ENCODE peak calls at places on chromosome 1, in six cellular contexts. V is GM23338, X is HCT116, E is HepG2, L is H1, H is K562. W is an unnamed sample.

GRCh38 chr1:62228883-62229187 is 34.2 kb downstream of the L1TD1 start:
- DNase-seq in L (no peak), V (no peak), X (no peak), E (no peak), H (no peak), W (no peak)

GRCh38 chr1:76826072-76826827 is 41.0 kb upstream of the ST6GALNAC5 start:
- DNase-seq in V (no peak), H (no peak), L (no peak), X (no peak), E (no peak), W (no peak)

GRCh38 chr1:101191049-101191448 is 45.8 kb upstream of the S1PR1 start:
- DNase-seq in L (no peak), X (no peak), H (no peak), V (no peak), E (no peak), W (no peak)

GRCh38 chr1:62273953-62274352 is 45.3 kb downstream of the KANK4 start:
- DNase-seq in X (no peak), H (no peak), V (no peak), L (no peak), E (no peak), W (no peak)

GRCh38 chr1:225918280-225918679 is 5.8 kb downstream of the PYCR2 start:
- DNase-seq in X (no peak), E (no peak), L (no peak), V (no peak), H (no peak), W (no peak)

GRCh38 chr1:84758968-84759491 is 68.8 kb upstream of the SSX2IP start:
- DNase-seq in X (no peak), V (no peak), L (no peak), H (no peak), E (no peak), W (no peak)

GRCh38 chr1:116268211-116268610 is 104.8 kb upstream of the ATP1A1 start:
- DNase-seq in X (no peak), L (no peak), H (no peak), V (no peak), E (no peak), W (no peak)

GRCh38 chr1:110606784-110607662 is 865 bp upstream of the KCNA2 start:
- DNase-seq in L (peak; percentile 63), X (no peak), H (no peak), V (peak; percentile 48), E (no peak), W (no peak)

GRCh38 chr1:67052741-67053534 is 1.0 kb downstream of the SLC35D1 start:
- DNase-seq in X (no peak), H (peak; percentile 71), V (peak; percentile 36), L (no peak), E (peak; percentile 44), W (no peak)

GRCh38 chr1:45205000-45205909 is 1.1 kb downstream of the ZSWIM5 start:
- DNase-seq in V (peak; percentile 69), X (no peak), H (peak; percentile 34), L (peak; percentile 72), E (peak; percentile 22), W (no peak)

GRCh38 chr1:20448626-20449215 is 37.3 kb downstream of the CAMK2N1 start:
- DNase-seq in H (no peak), L (no peak), X (no peak), E (no peak), V (peak; percentile 54), W (no peak)

GRCh38 chr1:158611916-158612315 is 6.8 kb downstream of the OR10Z1 start:
- DNase-seq in V (no peak), H (no peak), X (no peak), E (no peak), L (no peak), W (no peak)

GRCh38 chr1:175129182-175129581 is 61.5 kb downstream of the TNN start:
- DNase-seq in E (no peak), H (no peak), L (no peak), X (no peak), V (peak; percentile 35), W (no peak)

GRCh38 chr1:206116191-206116872 is 856 bp downstream of the AVPR1B start:
- DNase-seq in X (no peak), L (peak; percentile 45), H (no peak), E (no peak), V (peak; percentile 26), W (no peak)

GRCh38 chr1:206115791-206116190 is 1.4 kb downstream of the AVPR1B start:
- DNase-seq in L (peak; percentile 29), X (no peak), H (no peak), E (no peak), V (no peak), W (no peak)

GRCh38 chr1:206116873-206117150 is 376 bp downstream of the AVPR1B start:
- DNase-seq in X (no peak), V (no peak), H (no peak), L (no peak), E (no peak), W (no peak)

GRCh38 chr1:206114692-206115430 is 2.3 kb downstream of the AVPR1B start:
- DNase-seq in X (no peak), L (peak; percentile 17), H (no peak), E (peak; percentile 31), V (no peak), W (no peak)

DNA sequence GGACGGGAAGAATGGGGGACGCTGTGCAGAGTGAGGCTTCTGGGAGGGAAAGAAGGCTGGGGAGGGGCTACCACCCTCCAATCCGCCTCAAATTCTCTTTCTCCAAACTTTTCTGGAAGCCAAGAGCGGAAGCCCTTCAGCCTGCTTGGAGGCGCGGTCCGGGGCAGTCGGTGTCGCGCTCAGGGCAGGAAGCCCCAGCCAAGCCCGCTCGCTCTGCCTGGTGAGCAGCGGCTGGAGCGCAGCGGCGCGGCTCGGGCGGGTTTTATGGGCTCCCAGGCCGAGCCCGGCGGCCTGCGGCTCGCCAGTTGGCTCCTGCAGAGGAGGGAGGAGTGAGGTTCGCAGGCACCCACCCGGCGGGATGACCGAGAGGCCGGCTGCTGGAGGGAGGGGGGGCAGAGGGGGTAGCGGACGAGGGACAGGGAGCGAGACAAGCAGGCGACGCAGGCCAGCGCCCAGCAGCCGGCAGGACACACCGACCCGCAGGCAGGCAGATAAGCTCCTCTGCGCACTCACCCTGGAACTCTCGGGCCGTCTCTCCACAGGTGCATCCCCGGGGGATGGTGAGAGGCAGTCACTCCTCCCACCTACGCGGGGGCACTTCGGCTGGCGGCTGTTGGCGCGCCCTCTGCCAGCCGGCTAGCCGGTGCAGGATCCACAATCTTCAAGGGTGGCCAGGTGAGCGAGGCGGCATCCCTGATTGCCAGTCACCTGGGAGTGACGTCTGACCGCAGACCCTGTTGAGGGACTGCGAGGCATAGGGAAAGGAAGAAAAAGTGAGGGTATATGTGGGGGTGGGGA is at the start of gene AVPR1B:
- DNase-seq in L (peak; percentile 75), V (peak; percentile 80), E (no peak), X (no peak), H (no peak), W (no peak)
- TF ChIP-seq EZH2 in L (no peak), V (no peak), E (no peak), X (no peak), H (no peak), W (no peak)

GRCh38 chr1:150065184-150065871 is 2.2 kb upstream of the VPS45 start:
- DNase-seq in V (no peak), E (no peak), X (peak; percentile 13), H (peak; percentile 26), L (no peak), W (no peak)
- TF ChIP-seq POLR2AphosphoS5 in V (no peak), E (no peak), X (no peak), H (no peak), L (no peak), W (no peak)

GRCh38 chr1:59743324-59744108 is 71.2 kb upstream of the HOOK1 start:
- DNase-seq in L (no peak), E (no peak), X (no peak), V (no peak), H (peak; percentile 33), W (no peak)

GRCh38 chr1:59751801-59752200 is 62.9 kb upstream of the HOOK1 start:
- DNase-seq in L (no peak), H (no peak), E (no peak), X (no peak), V (no peak), W (no peak)

GRCh38 chr1:59750612-59751395 is 63.9 kb upstream of the HOOK1 start:
- DNase-seq in L (no peak), V (no peak), E (no peak), X (peak; percentile 37), H (no peak), W (no peak)

GRCh38 chr1:59747469-59748014 is 67.2 kb upstream of the HOOK1 start:
- DNase-seq in V (no peak), X (no peak), E (no peak), L (no peak), H (no peak), W (no peak)

DNA sequence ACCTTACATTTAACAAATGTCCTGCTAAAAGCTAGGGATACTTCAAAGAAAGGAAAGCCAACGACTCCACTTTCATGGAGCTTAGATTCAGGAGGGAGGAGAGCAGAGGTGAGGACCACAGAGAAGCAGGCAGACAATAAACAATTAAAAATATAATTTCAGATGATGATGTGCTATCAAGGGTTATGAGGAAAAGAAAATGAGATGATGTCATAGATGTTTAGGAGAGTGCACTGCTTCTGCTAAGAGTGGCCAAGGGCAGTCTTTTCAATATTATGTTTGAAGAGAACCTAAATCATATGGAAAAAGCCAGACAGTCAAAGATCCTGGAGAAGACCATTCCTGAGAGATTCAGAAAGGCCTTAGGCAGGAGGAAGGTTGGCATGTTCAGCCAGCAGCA is 66.6 kb upstream of the HOOK1 start:
- DNase-seq in H (no peak), E (no peak), V (no peak), L (no peak), X (no peak), W (no peak)
- H3K27ac ChIP-seq in H (no peak overlapping the region), E (no peak overlapping the region), V (no peak overlapping the region), L (no peak overlapping the region), X (no peak overlapping the region), W (no peak overlapping the region)

DNA sequence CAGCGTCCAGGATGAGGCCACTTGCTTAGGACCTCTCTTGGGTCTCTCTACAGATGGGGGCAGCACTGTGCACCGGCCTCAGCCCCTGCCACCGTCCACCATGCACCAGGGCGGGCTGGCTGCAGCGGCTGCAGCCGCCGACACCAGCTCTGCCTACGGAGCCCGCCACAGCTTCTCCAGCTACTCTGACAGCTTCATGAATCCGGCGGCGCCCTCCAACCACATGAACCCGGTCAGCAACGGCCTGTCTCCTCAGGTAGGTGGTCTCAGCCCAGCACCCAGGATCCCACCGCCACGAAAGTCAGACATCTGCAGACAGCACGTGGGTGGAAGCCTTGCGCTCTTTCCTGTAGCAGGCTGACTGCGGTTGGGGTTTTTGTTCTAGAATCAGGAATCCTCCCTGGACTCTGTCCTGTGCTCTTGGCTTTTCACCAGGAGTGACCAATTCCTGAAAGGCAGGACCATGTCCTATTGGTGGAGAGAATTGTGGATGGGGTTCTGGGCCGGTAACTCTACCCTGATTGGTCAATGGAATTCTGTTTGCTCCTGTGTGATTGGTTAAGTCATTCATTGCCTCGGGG is 72.5 kb downstream of the PAX7 start:
- DNase-seq in H (peak; percentile 24), E (peak; percentile 10), X (peak; percentile 32), L (peak; percentile 65), V (peak; percentile 53), W (no peak)
- TF ChIP-seq EZH2 in H (no peak), E (peak; percentile 70), X (no peak), L (no peak), V (no peak), W (no peak)